ENCODE peak calls at places on chromosomes 1 and 21, in nine cellular contexts. J is stimulated activated CD8-positive, alpha-beta memory T cell treated with anti-CD3 and anti-CD28 coated beads, Interleukin-4, amount 100 ng/mL, for 48 hours; R is suprapubic skin; I is activated CD4-positive, alpha-beta memory T cell treated with anti-CD3 and anti-CD28 coated beads for 36 hours; C is cardiac fibroblast; F is nucleus accumbens; L is nephron progenitor cell; N is NCI-H2081; Q is colonic mucosa. G is an unnamed sample.

GRCh38 chr1:93712741-93713140 is 31.1 kb upstream of the BCAR3 start:
- DNase-seq in J (no peak), R (no peak), I (no peak), C (no peak), F (no peak), L (no peak), N (no peak), Q (no peak), G (no peak)

GRCh38 chr1:49351744-49352143 is 575.1 kb upstream of the BEND5 start:
- DNase-seq in J (no peak), R (no peak), I (no peak), C (peak; percentile 21), F (no peak), L (no peak), N (no peak), Q (no peak), G (peak; percentile 5)

GRCh38 chr1:91575909-91576519 is 75.4 kb downstream of the CDC7 start:
- DNase-seq in J (no peak), R (no peak), I (no peak), C (no peak), F (no peak), L (no peak), N (no peak), Q (no peak), G (no peak)

GRCh38 chr1:86756062-86756406 is 51.7 kb downstream of the SH3GLB1 start:
- DNase-seq in J (no peak), R (no peak), I (no peak), C (no peak), F (no peak), L (no peak), N (peak; percentile 59), Q (no peak), G (no peak)

GRCh38 chr1:14567056-14567455 is 31.4 kb upstream of the KAZN start:
- DNase-seq in J (no peak), R (no peak), I (no peak), C (no peak), F (no peak), L (no peak), N (no peak), Q (no peak), G (no peak)

GRCh38 chr1:23018661-23019093 is 591 bp upstream of the KDM1A start:
- DNase-seq in J (no peak), R (no peak), I (no peak), C (no peak), F (no peak), L (no peak), N (peak; percentile 7), Q (peak; percentile 26), G (peak; percentile 51)

GRCh38 chr1:202958544-202959275 is 598 bp upstream of the ADIPOR1 start:
- DNase-seq in J (no peak), R (no peak), I (peak; percentile 26), C (no peak), F (no peak), L (no peak), N (no peak), Q (peak; percentile 30), G (no peak)

GRCh38 chr1:67952071-67952470 is 98.4 kb downstream of the DIRAS3 start:
- DNase-seq in J (no peak), R (no peak), I (no peak), C (peak; percentile 57), F (no peak), L (no peak), N (no peak), Q (no peak), G (no peak)

GRCh38 chr1:155334980-155335379 is 14.3 kb downstream of the RUSC1 start:
- DNase-seq in J (no peak), R (no peak), I (no peak), C (no peak), F (no peak), L (no peak), N (no peak), Q (no peak), G (no peak)

GRCh38 chr1:177211231-177211630 is 40.5 kb downstream of the BRINP2 start:
- DNase-seq in J (no peak), R (no peak), I (no peak), C (peak; percentile 11), F (no peak), L (no peak), N (no peak), Q (no peak), G (no peak)

GRCh38 chr1:1157914-1158710 is 15.6 kb upstream of the TTLL10 start:
- DNase-seq in J (peak; percentile 47), R (no peak), I (peak; percentile 34), C (peak; percentile 21), F (peak; percentile 42), L (peak; percentile 44), N (no peak), Q (peak; percentile 86), G (peak; percentile 77)

GRCh38 chr1:224331824-224332223 is 1.9 kb upstream of the NVL start:
- DNase-seq in J (no peak), R (no peak), I (no peak), C (no peak), F (no peak), L (no peak), N (no peak), Q (no peak), G (no peak)

GRCh38 chr1:168328965-168329364 is 48.3 kb downstream of the TBX19 start:
- DNase-seq in J (no peak), R (no peak), I (no peak), C (no peak), F (no peak), L (no peak), N (no peak), Q (no peak), G (no peak)

GRCh38 chr1:167136191-167136614 is 42.3 kb downstream of the STYXL2 start:
- DNase-seq in J (no peak), R (no peak), I (no peak), C (peak; percentile 71), F (no peak), L (no peak), N (no peak), Q (peak; percentile 65), G (no peak)

GRCh38 chr1:212586429-212587303 is 21.9 kb upstream of the ATF3 start:
- DNase-seq in J (no peak), R (no peak), I (no peak), C (no peak), F (no peak), L (no peak), N (no peak), Q (no peak), G (no peak)

GRCh38 chr1:21077085-21077484 is 99.6 kb downstream of the EIF4G3 start:
- DNase-seq in J (no peak), R (no peak), I (no peak), C (peak; percentile 82), F (no peak), L (no peak), N (no peak), Q (no peak), G (no peak)

GRCh38 chr1:28668191-28668955 is at the start of gene GMEB1:
- DNase-seq in J (peak; percentile 89), R (peak; percentile 91), I (peak; percentile 91), C (peak; percentile 87), F (peak; percentile 41), L (peak; percentile 91), N (peak; percentile 94), Q (peak; percentile 87), G (peak; percentile 98)

GRCh38 chr21:38669186-38669585 is 136.5 kb upstream of the ETS2 start:
- DNase-seq in J (no peak), R (no peak), I (no peak), C (peak; percentile 54), F (no peak), L (no peak), N (no peak), Q (peak; percentile 39), G (peak; percentile 36)

GRCh38 chr1:53050310-53050709 is 11.7 kb upstream of the PODN start:
- DNase-seq in J (no peak), R (no peak), I (no peak), C (no peak), F (no peak), L (no peak), N (no peak), Q (no peak), G (no peak)

GRCh38 chr1:71154454-71154853 is 73.6 kb upstream of the ZRANB2 start:
- DNase-seq in J (no peak), R (no peak), I (no peak), C (no peak), F (no peak), L (no peak), N (no peak), Q (no peak), G (no peak)

GRCh38 chr1:217943361-217943760 is 312.2 kb downstream of the SPATA17 start:
- DNase-seq in J (no peak), R (no peak), I (no peak), C (no peak), F (no peak), L (no peak), N (no peak), Q (no peak), G (no peak)

GRCh38 chr1:156140879-156141707 is 12.3 kb upstream of the SEMA4A start:
- DNase-seq in J (peak; percentile 74), R (no peak), I (peak; percentile 53), C (no peak), F (no peak), L (peak; percentile 87), N (no peak), Q (no peak), G (no peak)

GRCh38 chr1:99475991-99476532 is 169.9 kb upstream of the PALMD start:
- DNase-seq in J (no peak), R (no peak), I (no peak), C (no peak), F (no peak), L (no peak), N (no peak), Q (no peak), G (no peak)

GRCh38 chr1:89201489-89201794 is 2.7 kb upstream of the GBP4 start:
- DNase-seq in J (no peak), R (no peak), I (no peak), C (no peak), F (no peak), L (no peak), N (no peak), Q (no peak), G (no peak)

GRCh38 chr1:179310721-179311120 is 17.1 kb downstream of the SOAT1 start:
- DNase-seq in J (no peak), R (no peak), I (no peak), C (peak; percentile 91), F (no peak), L (no peak), N (no peak), Q (no peak), G (peak; percentile 76)

GRCh38 chr1:184945678-184946412 is 28.5 kb downstream of the NIBAN1 start:
- DNase-seq in J (no peak), R (no peak), I (no peak), C (peak; percentile 74), F (no peak), L (no peak), N (no peak), Q (no peak), G (peak; percentile 63)

GRCh38 chr1:192496369-192497056 is 79.1 kb upstream of the RGS1 start:
- DNase-seq in J (no peak), R (no peak), I (no peak), C (no peak), F (no peak), L (no peak), N (no peak), Q (no peak), G (no peak)

GRCh38 chr1:119622694-119623515 is 25.2 kb downstream of the ZNF697 start:
- DNase-seq in J (no peak), R (no peak), I (no peak), C (no peak), F (no peak), L (no peak), N (no peak), Q (no peak), G (no peak)

GRCh38 chr1:8348777-8349472 is 31.0 kb downstream of the SLC45A1 start:
- DNase-seq in J (peak; percentile 81), R (no peak), I (peak; percentile 76), C (peak; percentile 61), F (no peak), L (peak; percentile 81), N (peak; percentile 64), Q (peak; percentile 65), G (peak; percentile 88)

GRCh38 chr1:208107817-208108608 is 136.2 kb downstream of the PLXNA2 start:
- DNase-seq in J (no peak), R (no peak), I (no peak), C (peak; percentile 89), F (no peak), L (no peak), N (no peak), Q (no peak), G (peak; percentile 91)

GRCh38 chr1:93774707-93775106 is 93.1 kb upstream of the BCAR3 start:
- DNase-seq in J (no peak), R (no peak), I (no peak), C (no peak), F (no peak), L (no peak), N (no peak), Q (no peak), G (no peak)

G was measured in GM03348.